ENCODE peak calls at places on chromosome 3, in four cellular contexts. C, F, N and S are unnamed samples.

GRCh38 chr3:194475138-194475932 is 11.5 kb downstream of the ATP13A3 start:
- DNase-seq in C (no peak), F (no peak), N (no peak), S (no peak)

GRCh38 chr3:33237439-33237838 is 18.8 kb upstream of the SUSD5 start:
- DNase-seq in F (no peak), N (no peak), C (no peak), S (no peak)

GRCh38 chr3:87733671-87734367 is 325.0 kb downstream of the CGGBP1 start:
- DNase-seq in N (no peak), F (no peak), C (no peak), S (no peak)

GRCh38 chr3:55445551-55445950 is 41.6 kb downstream of the WNT5A start:
- DNase-seq in N (no peak), F (no peak), C (peak), S (no peak)

GRCh38 chr3:156689589-156689988 is 15.2 kb downstream of the TIPARP start:
- DNase-seq in N (no peak), F (no peak), C (no peak), S (no peak)

GRCh38 chr3:197554562-197555280 is 1.0 kb downstream of the BDH1 start:
- DNase-seq in C (peak), F (peak), N (peak), S (peak)

GRCh38 chr3:82875401-82875800 is 1114.0 kb upstream of the GBE1 start:
- DNase-seq in F (no peak), C (no peak), N (no peak), S (no peak)

GRCh38 chr3:107855710-107856109 is 235.1 kb downstream of the CD47 start:
- DNase-seq in N (no peak), C (no peak), F (no peak), S (no peak)

GRCh38 chr3:125613204-125613603 is 17.9 kb upstream of the OSBPL11 start:
- DNase-seq in N (no peak), F (no peak), C (no peak), S (no peak)

GRCh38 chr3:69052567-69052898 is 400 bp upstream of the TMF1 start:
- DNase-seq in F (no peak), N (no peak), C (no peak), S (no peak)

GRCh38 chr3:69048990-69049389 is 3.1 kb downstream of the TMF1 start:
- DNase-seq in N (no peak), F (no peak), C (no peak), S (no peak)

DNA sequence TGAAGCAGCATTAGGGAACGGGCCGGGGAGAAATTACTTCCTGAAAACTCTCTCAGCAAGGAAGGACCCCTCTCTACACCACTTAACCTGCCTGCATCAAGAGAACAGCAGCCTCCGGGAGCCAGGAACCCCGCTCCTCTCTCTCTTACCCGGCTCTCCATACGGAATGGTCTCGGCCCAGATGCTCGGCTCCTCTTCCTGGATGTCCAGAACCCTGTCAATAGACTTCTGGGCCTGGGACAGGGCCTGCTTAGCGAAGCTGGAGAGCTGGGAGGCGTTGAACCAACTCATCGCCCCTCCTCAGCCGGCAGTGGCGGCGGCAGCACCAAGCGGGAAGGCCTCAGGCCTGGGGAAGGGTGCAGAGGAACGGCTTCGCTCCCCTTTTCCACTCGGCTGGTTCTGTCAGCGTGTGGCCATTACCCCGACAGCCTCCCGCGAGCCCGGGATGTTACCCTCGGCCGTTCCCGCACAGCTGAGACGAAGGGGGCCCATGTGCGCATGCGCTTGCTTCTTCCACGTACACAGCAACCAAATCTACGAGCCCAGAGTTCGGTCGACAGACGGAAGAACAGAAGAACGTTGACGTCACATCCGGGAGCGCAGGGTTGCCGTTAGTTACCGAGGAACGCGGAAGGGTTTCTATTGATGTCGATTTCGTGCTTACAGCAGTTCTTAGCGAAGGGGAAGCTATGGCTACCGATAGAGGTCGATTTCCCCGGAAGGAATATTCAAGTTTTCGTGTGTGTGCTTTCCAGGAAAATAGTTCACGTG is at the start of gene TMF1:
- DNase-seq in N (peak), F (peak), C (peak), S (peak)
- TF ChIP-seq POLR2A in N (peak), F (peak), C (no peak), S (peak)

GRCh38 chr3:61628636-61629035 is 67.3 kb downstream of the PTPRG start:
- DNase-seq in F (no peak), N (no peak), C (no peak), S (no peak)

GRCh38 chr3:61625429-61625828 is 64.1 kb downstream of the PTPRG start:
- DNase-seq in C (no peak), N (no peak), F (no peak), S (no peak)

GRCh38 chr3:61629442-61629841 is 68.1 kb downstream of the PTPRG start:
- DNase-seq in F (no peak), C (no peak), N (no peak), S (no peak)

GRCh38 chr3:61626484-61626883 is 65.1 kb downstream of the PTPRG start:
- DNase-seq in F (no peak), N (no peak), C (no peak), S (no peak)

GRCh38 chr3:61627768-61628185 is 66.4 kb downstream of the PTPRG start:
- DNase-seq in C (no peak), N (no peak), F (no peak), S (no peak)
- TF ChIP-seq EP300 in C (no peak), N (no peak), F (no peak), S (no peak)

GRCh38 chr3:63867225-63867624 is 3.6 kb downstream of the ATXN7 start:
- DNase-seq in N (no peak), F (no peak), C (no peak), S (no peak)

GRCh38 chr3:63864008-63864871 is 573 bp downstream of the ATXN7 start:
- DNase-seq in N (peak), C (peak), F (no peak), S (peak)

GRCh38 chr3:63861306-63861705 is 2.3 kb downstream of the THOC7 start:
- DNase-seq in F (no peak), C (no peak), N (no peak), S (no peak)

GRCh38 chr3:63862804-63863149 is 828 bp downstream of the THOC7 start:
- DNase-seq in N (no peak), C (no peak), F (no peak), S (no peak)

DNA sequence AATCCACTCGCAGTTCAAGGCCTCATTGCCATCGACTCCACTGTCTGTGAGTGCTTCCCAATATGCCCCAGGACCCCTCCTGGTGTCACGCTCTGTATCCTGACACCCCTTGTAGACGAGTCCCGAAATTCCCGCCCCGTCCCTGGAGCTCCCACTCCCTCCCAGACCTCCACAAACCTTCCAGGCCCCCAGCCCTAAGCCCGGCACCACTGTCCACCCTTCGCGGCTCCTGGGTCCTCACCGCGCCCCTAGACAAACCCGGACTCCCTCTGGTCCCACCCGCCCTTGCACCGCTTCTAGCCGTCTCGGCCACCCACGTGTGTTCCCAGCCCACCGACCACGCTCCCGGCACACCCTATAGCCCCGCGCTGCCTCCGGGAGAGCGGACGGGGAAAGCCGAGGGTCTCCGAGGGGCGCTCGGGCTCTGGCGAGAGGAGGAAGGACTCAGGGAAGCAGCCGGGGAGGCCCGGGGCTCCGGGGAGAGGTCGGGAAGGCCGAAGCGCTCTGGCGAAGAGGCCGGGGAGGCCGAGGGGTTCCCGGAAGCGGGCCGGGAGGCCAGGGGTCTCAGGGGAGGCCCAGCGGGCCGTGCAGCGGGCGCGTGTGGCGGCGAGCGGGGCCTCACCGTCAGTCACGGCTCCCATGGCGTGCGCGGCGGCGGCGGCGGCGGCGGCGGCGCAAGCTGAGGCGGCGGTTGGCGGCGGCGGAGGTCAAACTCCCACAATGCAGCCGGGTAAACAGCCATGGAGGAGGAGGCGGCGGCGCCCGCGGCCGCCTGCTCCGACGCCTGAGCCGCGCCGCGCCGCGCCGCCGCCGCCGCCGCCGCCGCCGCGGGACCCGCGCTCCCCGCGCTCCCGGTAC is at the start of the genes ATXN7 and THOC7:
- DNase-seq in F (peak), C (peak), N (peak), S (peak)
- TF ChIP-seq POLR2A in F (no peak), C (no peak), N (no peak), S (no peak)

DNA sequence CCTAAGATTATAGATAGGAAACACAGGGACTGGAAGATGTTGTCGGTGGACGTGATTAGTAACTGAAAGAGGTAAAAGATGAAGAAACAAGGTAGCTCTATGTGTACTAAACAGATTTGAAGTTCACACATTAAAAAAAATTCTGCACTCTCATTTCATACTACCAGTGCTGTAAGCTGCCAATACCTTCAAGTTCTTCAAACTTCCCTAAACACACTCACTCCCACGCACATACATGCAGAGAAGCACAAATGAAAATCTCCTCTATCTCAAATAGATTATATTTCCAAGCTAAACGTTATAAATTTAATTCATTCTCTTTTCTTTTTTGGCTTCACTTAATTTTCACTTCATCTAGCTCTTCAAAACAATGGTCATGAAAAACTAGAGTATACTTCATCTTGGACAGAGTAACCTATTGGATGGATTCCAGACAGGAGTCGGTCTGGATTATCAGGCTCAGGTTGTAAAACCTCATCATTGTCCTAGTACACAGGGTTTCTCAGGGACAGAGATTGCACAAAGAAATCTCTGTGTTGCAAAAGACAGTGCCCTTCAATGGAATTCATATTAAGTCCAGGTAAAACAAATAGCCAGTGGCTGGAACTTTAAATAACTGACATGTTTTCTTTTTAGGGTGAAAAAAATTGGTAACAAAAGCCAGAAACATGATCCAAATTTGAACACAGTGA is 408.1 kb upstream of the ZNF385D start:
- DNase-seq in F (no peak), C (no peak), N (no peak), S (no peak)
- TF ChIP-seq EP300 in F (no peak), C (no peak), N (no peak), S (no peak)

GRCh38 chr3:171460226-171461086 is at the start of gene TNIK:
- DNase-seq in C (peak), F (peak), N (peak), S (peak)
- TF ChIP-seq POLR2A in C (no peak), F (peak), N (no peak), S (no peak)

DNA sequence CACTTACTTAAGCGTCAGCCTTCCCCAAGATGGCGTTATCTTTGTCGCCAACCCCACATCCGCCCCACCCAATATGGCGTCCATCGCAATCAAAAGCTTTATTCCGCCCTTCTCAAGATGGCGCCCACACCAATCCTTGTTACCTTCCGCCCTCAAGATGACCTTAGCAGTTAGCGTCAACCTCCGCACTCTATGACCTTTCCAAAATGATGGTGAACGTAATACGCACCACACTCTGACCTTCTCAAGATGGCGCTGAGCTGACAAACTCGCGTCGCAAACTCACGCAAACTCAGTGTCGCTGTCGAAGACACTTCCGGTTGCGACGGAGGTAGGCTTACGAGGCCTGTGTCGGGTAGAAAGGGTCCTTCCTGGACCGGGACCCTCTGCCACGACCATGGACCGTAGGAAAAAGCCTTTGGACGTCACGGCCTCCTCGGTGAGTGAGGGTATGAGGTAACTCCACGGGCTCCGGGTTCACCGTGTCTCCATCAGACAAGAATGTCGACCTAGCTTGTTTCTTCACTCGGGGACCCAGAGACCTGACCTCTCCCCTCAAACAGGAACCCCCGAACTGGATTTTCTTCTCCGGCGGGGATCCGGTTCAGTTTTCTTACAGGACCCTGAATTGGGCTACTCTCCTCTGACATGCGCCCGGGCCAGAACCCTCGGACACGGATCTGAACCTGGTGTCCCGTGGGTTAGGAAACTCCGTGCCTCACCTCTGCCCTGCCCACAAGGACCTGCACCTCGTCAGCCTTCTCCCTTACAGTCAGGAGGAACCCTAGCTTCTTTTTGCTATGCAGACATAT is at the start of gene CCDC174:
- DNase-seq in F (peak), C (peak), N (peak), S (peak)
- TF ChIP-seq EP300 in F (no peak), C (no peak), N (no peak), S (no peak)